ENCODE peak calls at places on chromosomes 12 and 14, in eight cellular contexts. H, C, Q, U, V, A, K and B are unnamed samples.

GRCh38 chr14:75579882-75580281 is 1.5 kb downstream of the FLVCR2 start:
- DNase-seq in A (no peak), U (no peak), V (peak; percentile 16), C (no peak), H (no peak), Q (no peak), K (no peak), B (no peak)

GRCh38 chr12:56462565-56462964 is 5.8 kb upstream of the SPRYD4 start:
- DNase-seq in A (no peak), Q (no peak), K (no peak), V (no peak), C (no peak), U (no peak), H (no peak), B (no peak)

GRCh38 chr12:75207338-75208083 is 2.1 kb downstream of the KCNC2 start:
- DNase-seq in A (no peak), K (no peak), U (no peak), Q (no peak), H (no peak), V (no peak), C (no peak), B (no peak)

GRCh38 chr12:93122569-93123091 is 193.5 kb upstream of the EEA1 start:
- DNase-seq in V (no peak), C (no peak), A (no peak), Q (no peak), K (no peak), U (peak; percentile 98), H (peak; percentile 23), B (no peak)

GRCh38 chr12:71158361-71158882 is 623 bp upstream of the TSPAN8 start:
- DNase-seq in K (no peak), U (no peak), Q (no peak), A (peak; percentile 78), C (no peak), V (no peak), H (no peak), B (no peak)

GRCh38 chr14:85532981-85533820 is 3.3 kb downstream of the FLRT2 start:
- DNase-seq in C (no peak), U (peak; percentile 88), Q (no peak), H (peak; percentile 91), V (peak; percentile 44), A (peak; percentile 75), K (no peak), B (no peak)

GRCh38 chr12:34398706-34399630 is 376.7 kb downstream of the ALG10 start:
- DNase-seq in Q (no peak), U (no peak), V (peak; percentile 3), C (no peak), H (no peak), K (no peak), A (no peak), B (no peak)

GRCh38 chr14:72651715-72652114 is 242.2 kb downstream of the DPF3 start:
- DNase-seq in H (no peak), V (no peak), A (no peak), K (no peak), Q (no peak), U (no peak), C (no peak), B (no peak)

GRCh38 chr14:99382781-99383456 is 97.7 kb downstream of the SETD3 start:
- DNase-seq in V (no peak), C (no peak), A (no peak), Q (no peak), K (no peak), H (no peak), U (no peak), B (no peak)

GRCh38 chr12:115914122-115914521 is 363.4 kb downstream of the MED13L start:
- DNase-seq in V (no peak), U (no peak), K (no peak), C (no peak), Q (no peak), A (no peak), H (no peak), B (no peak)

GRCh38 chr12:12839886-12840285 is 26.7 kb downstream of the DDX47 start:
- DNase-seq in C (no peak), U (peak; percentile 83), Q (no peak), K (no peak), V (no peak), A (no peak), H (peak; percentile 87), B (peak; percentile 65)

GRCh38 chr14:49446801-49447200 is 139.4 kb downstream of the RPS29 start:
- DNase-seq in K (no peak), A (no peak), H (no peak), V (no peak), C (no peak), Q (no peak), U (no peak), B (no peak)

GRCh38 chr12:26938660-26939185 is 453 bp downstream of the FGFR1OP2 start:
- DNase-seq in Q (no peak), K (no peak), A (peak; percentile 43), H (no peak), U (no peak), C (no peak), V (no peak), B (no peak)

GRCh38 chr14:69064596-69064995 is 85.5 kb upstream of the ACTN1 start:
- DNase-seq in Q (no peak), C (no peak), H (no peak), V (no peak), A (no peak), K (no peak), U (no peak), B (no peak)

GRCh38 chr14:99035268-99035667 is 236.7 kb downstream of the BCL11B start:
- DNase-seq in A (no peak), U (peak; percentile 27), H (peak; percentile 49), K (no peak), Q (peak; percentile 78), V (peak; percentile 43), C (no peak), B (no peak)

GRCh38 chr12:6551496-6552139 is 4.2 kb downstream of the IFFO1 start:
- DNase-seq in K (no peak), H (peak; percentile 73), C (no peak), Q (no peak), A (no peak), U (no peak), V (no peak), B (no peak)